ENCODE peak calls at places on chromosomes 6 and 20, in six cellular contexts. X is BE2C, Y is hepatocyte, V is GM12878, S is epithelial cell of esophagus, G is left colon. J is an unnamed sample.

GRCh38 chr6:128500017-128500416 is 20.4 kb downstream of the PTPRK start:
- DNase-seq in X (no peak), Y (peak), V (no peak), S (peak), G (no peak), J (no peak)

GRCh38 chr20:49219924-49220831 is 962 bp downstream of the DDX27 start:
- DNase-seq in X (no peak), Y (no peak), V (no peak), S (no peak), G (no peak), J (no peak)

GRCh38 chr20:23266530-23267398 is 83.8 kb upstream of the NXT1 start:
- DNase-seq in X (no peak), Y (no peak), V (no peak), S (no peak), G (no peak), J (no peak)

GRCh38 chr6:100730581-100730980 is 150.5 kb downstream of the ASCC3 start:
- DNase-seq in X (peak), Y (no peak), V (no peak), S (no peak), G (no peak), J (no peak)

GRCh38 chr6:136335736-136336362 is 46.2 kb upstream of the BCLAF1 start:
- DNase-seq in X (no peak), Y (no peak), V (no peak), S (no peak), G (no peak), J (no peak)

GRCh38 chr20:19260412-19261090 is 48.1 kb downstream of the SLC24A3 start:
- DNase-seq in X (no peak), Y (no peak), V (no peak), S (peak), G (no peak), J (peak)

GRCh38 chr20:63652192-63652980 is 838 bp downstream of the STMN3 start:
- DNase-seq in X (peak), Y (peak), V (no peak), S (no peak), G (no peak), J (no peak)

GRCh38 chr20:35663813-35664543 is 722 bp downstream of the CPNE1 start:
- DNase-seq in X (peak), Y (peak), V (no peak), S (peak), G (peak), J (peak)

GRCh38 chr6:33410711-33411631 is at the start of gene PHF1:
- DNase-seq in X (no peak), Y (peak), V (no peak), S (peak), G (no peak), J (peak)

GRCh38 chr20:54940471-54940870 is 465.1 kb downstream of the DOK5 start:
- DNase-seq in X (no peak), Y (no peak), V (no peak), S (no peak), G (no peak), J (no peak)

GRCh38 chr20:13022401-13023170 is 13.8 kb downstream of the SPTLC3 start:
- DNase-seq in X (no peak), Y (peak), V (no peak), S (peak), G (no peak), J (peak)

GRCh38 chr20:16387661-16388060 is 185.6 kb downstream of the KIF16B start:
- DNase-seq in X (no peak), Y (no peak), V (no peak), S (no peak), G (no peak), J (no peak)

GRCh38 chr6:37680668-37681067 is 17.0 kb downstream of the MDGA1 start:
- DNase-seq in X (no peak), Y (no peak), V (no peak), S (no peak), G (no peak), J (no peak)